ENCODE peak calls at places on chromosomes 2 and 18, in eight cellular contexts. H is neuronal stem cell, J is fibroblast of pulmonary artery, D is pancreas, G is SK-N-MC, K is tibial nerve, F is stomach, T is cardiac fibroblast. V is an unnamed sample.

GRCh38 chr2:100819365-100820345 is at the start of gene NPAS2:
- DNase-seq in T (peak), D (peak), J (peak), F (peak), K (peak), G (no peak), H (no peak), V (peak)

GRCh38 chr2:33011941-33012340 is 65.2 kb downstream of the LTBP1 start:
- DNase-seq in H (no peak), K (no peak), D (no peak), F (no peak), T (no peak), G (no peak), J (peak), V (no peak)

GRCh38 chr2:16773080-16773713 is 107.6 kb upstream of the CYRIA start:
- DNase-seq in G (no peak), K (peak), J (peak), T (peak), H (peak), D (no peak), F (peak), V (peak)

GRCh38 chr18:7116001-7116831 is 1.4 kb downstream of the LAMA1 start:
- DNase-seq in F (no peak), T (peak), J (peak), H (peak), D (no peak), K (no peak), G (no peak), V (no peak)

GRCh38 chr18:906416-907170 is 1.9 kb downstream of the ADCYAP1 start:
- DNase-seq in G (no peak), D (no peak), J (no peak), F (no peak), T (no peak), H (no peak), K (no peak), V (no peak)

GRCh38 chr2:72864500-72864899 is 22.7 kb upstream of the SPR start:
- DNase-seq in K (no peak), H (no peak), J (peak), T (peak), G (no peak), D (no peak), F (no peak), V (no peak)

GRCh38 chr2:74597456-74597855 is 42.9 kb downstream of the DOK1 start:
- DNase-seq in F (no peak), G (no peak), K (no peak), J (no peak), H (no peak), T (no peak), D (no peak), V (no peak)

GRCh38 chr2:33665039-33665438 is 65.9 kb upstream of the FAM98A start:
- DNase-seq in G (no peak), K (no peak), H (no peak), D (no peak), T (no peak), J (no peak), F (no peak), V (no peak)

GRCh38 chr2:45821558-45822271 is 170.2 kb downstream of the PRKCE start:
- DNase-seq in F (peak), H (no peak), G (no peak), K (peak), T (peak), J (peak), D (peak), V (peak)

GRCh38 chr18:47735041-47735440 is 195.4 kb downstream of the SMAD2 start:
- DNase-seq in K (no peak), H (no peak), F (no peak), T (no peak), J (no peak), G (no peak), D (no peak), V (no peak)

GRCh38 chr2:121721926-121722325 is 14.7 kb downstream of the NIFK start:
- DNase-seq in G (peak), D (no peak), J (peak), F (no peak), K (no peak), H (no peak), T (peak), V (no peak)

GRCh38 chr2:60652822-60653315 is 99.4 kb upstream of the BCL11A start:
- DNase-seq in J (no peak), K (no peak), F (no peak), T (no peak), H (no peak), G (no peak), D (no peak), V (no peak)
- H3K4me3 ChIP-seq in J (no peak), K (no peak), F (no peak), T (no peak), H (no peak), G (no peak), D (no peak), V (no peak)

GRCh38 chr2:230719340-230719739 is 6.7 kb downstream of the CAB39 start:
- DNase-seq in T (no peak), D (no peak), F (no peak), K (no peak), H (no peak), J (no peak), G (no peak), V (no peak)

GRCh38 chr2:230717595-230717994 is 5.0 kb downstream of the CAB39 start:
- DNase-seq in J (no peak), D (no peak), T (no peak), G (no peak), H (peak), K (no peak), F (no peak), V (no peak)

GRCh38 chr2:230723363-230723762 is 10.7 kb downstream of the CAB39 start:
- DNase-seq in G (no peak), T (no peak), H (no peak), D (no peak), F (no peak), J (peak), K (no peak), V (no peak)

GRCh38 chr2:230721712-230722111 is 9.1 kb downstream of the CAB39 start:
- DNase-seq in F (no peak), T (peak), G (no peak), J (peak), H (no peak), D (no peak), K (no peak), V (no peak)

DNA sequence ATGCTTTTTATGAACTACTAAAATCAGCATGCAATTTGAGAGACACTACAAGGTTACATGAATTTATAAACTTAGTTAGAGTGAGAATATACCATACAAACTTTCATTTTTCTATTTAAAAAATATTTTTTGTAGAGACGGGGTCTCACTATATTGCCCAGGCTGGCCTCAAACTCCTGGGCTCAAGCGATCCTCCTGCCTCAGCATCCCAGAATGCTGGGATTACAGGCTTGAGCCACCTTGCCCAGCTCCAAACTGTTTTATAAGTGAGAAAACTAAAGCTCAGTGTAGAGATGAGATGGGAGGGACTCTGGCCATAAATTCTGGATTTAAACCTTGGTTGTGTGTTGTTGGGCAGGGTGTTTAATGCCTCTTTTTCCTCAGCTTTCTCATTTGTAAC is 9.6 kb downstream of the CAB39 start:
- DNase-seq in T (no peak), H (no peak), K (no peak), G (no peak), F (no peak), D (no peak), J (no peak), V (no peak)
- H3K4me3 ChIP-seq in T (no peak), H (no peak), K (no peak), G (no peak), F (no peak), D (no peak), J (no peak), V (no peak)

GRCh38 chr2:230016844-230017243 is 51.9 kb downstream of the SLC16A14 start:
- DNase-seq in D (no peak), G (no peak), K (no peak), H (no peak), F (no peak), J (no peak), T (no peak), V (no peak)

GRCh38 chr2:230023313-230023712 is 45.4 kb downstream of the SLC16A14 start:
- DNase-seq in J (no peak), G (no peak), D (no peak), F (no peak), K (no peak), H (no peak), T (no peak), V (no peak)

GRCh38 chr2:230018153-230018552 is 50.6 kb downstream of the SLC16A14 start:
- DNase-seq in J (peak), F (no peak), T (peak), G (no peak), D (no peak), K (no peak), H (no peak), V (no peak)

DNA sequence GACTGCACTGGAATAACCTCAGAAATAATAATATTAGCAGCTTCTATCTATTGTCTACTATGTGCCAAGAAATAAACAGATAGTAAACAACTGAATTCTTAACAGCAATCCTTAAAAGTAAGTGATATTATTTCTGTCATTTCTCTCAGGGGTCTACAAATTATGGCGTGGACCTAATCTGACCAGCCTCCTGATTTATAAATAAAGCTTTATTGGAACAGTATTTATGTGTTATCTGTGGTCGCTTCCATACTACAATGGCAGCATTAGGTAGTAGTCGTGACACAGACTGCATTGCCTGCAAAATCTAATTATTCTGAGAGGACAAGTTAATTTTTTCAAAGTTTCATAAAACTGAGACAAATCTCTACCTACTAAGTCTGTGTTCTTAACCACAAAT is 49.0 kb downstream of the SLC16A14 start:
- DNase-seq in D (no peak), K (no peak), F (no peak), J (no peak), T (no peak), G (no peak), H (no peak), V (no peak)
- H3K4me3 ChIP-seq in D (no peak), K (no peak), F (no peak), J (no peak), T (no peak), G (no peak), H (no peak), V (no peak)

GRCh38 chr2:39779926-39780325 is 868 bp upstream of the THUMPD2 start:
- DNase-seq in F (no peak), K (no peak), D (no peak), G (no peak), T (no peak), J (no peak), H (no peak), V (no peak)
- H3K4me3 ChIP-seq in F (peak), K (peak), D (no peak), G (no peak), T (no peak), J (no peak), H (no peak), V (no peak)

GRCh38 chr2:206064077-206064476 is 21.9 kb downstream of the INO80D start:
- DNase-seq in T (peak), F (no peak), H (no peak), D (no peak), G (no peak), J (no peak), K (no peak), V (no peak)

GRCh38 chr2:206068207-206068606 is 17.8 kb downstream of the INO80D start:
- DNase-seq in T (no peak), F (no peak), K (no peak), J (no peak), G (no peak), D (no peak), H (no peak), V (no peak)

GRCh38 chr2:206071832-206072231 is 14.1 kb downstream of the INO80D start:
- DNase-seq in K (no peak), J (no peak), D (no peak), G (no peak), H (no peak), F (no peak), T (no peak), V (no peak)

GRCh38 chr2:206063635-206064034 is 22.3 kb downstream of the INO80D start:
- DNase-seq in K (no peak), J (no peak), T (no peak), F (no peak), G (no peak), H (no peak), D (no peak), V (no peak)

DNA sequence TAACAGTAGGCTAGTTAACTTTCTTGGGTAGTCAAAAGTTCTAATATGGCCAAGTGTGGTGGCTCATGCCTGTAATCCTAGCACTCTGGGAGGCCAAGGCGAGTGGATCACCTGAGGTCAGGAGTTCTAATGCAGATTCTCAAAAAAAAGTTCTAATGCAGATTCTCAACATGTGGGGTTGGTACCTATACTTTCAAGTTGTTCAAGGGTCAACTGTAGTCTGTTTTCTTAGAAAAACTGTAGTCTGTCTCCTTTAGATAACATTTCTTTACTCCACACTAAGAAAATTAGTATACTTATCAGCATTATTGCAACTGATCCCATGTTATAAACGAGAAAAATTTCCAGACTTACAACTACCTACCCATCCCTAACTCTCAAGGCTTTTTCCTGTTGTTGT is 16.6 kb downstream of the INO80D start:
- DNase-seq in H (no peak), K (no peak), J (no peak), T (no peak), F (no peak), G (no peak), D (no peak), V (no peak)
- H3K4me3 ChIP-seq in H (no peak), K (no peak), J (no peak), T (no peak), F (no peak), G (no peak), D (no peak), V (no peak)

DNA sequence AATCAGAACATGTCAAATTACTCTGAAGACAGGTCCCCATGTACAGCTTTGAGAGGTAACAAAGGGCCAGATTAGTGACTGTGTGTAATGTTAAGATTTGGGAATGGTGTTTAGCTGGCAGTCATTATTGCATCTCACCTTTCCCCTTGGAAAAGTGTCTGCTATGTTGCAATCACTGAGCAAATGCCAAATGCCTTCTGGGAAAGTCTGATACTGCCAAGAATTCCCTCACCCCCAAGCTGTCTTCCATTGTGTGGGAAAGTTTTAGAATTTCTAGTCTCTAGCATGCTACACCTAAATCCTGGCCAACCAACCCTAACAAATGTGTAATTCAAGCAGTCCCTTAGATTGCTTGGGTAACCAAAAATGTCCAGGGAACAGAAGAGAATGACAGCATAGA is 13.6 kb upstream of the PELI1 start:
- DNase-seq in D (peak), J (peak), G (no peak), K (no peak), F (no peak), T (peak), H (no peak), V (no peak)
- H3K4me3 ChIP-seq in D (no peak), J (no peak), G (no peak), K (no peak), F (no peak), T (no peak), H (no peak), V (no peak)

DNA sequence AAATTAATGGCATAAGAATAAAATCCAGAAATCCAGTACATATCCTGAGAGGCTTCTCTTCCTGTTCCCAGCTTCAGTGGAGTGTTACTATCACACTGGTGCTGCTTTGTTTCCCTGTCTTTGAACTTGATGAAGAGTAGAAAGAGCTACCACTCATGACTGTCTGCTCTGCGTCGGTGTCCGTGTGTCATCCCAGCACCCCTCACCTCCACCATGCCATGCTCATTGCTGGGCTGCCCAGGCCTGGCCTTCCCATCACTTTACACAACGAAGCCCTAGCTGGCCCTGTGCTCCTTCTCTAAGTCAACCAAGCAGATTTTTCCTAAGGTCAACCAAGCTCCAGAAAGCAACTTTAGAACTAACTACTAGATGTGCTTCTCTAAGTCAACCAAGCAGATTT is 215.4 kb downstream of the DOK6 start:
- DNase-seq in H (no peak), J (no peak), F (no peak), T (no peak), K (no peak), D (no peak), G (no peak), V (no peak)
- H3K4me3 ChIP-seq in H (no peak), J (no peak), F (no peak), T (no peak), K (no peak), D (no peak), G (no peak), V (no peak)

DNA sequence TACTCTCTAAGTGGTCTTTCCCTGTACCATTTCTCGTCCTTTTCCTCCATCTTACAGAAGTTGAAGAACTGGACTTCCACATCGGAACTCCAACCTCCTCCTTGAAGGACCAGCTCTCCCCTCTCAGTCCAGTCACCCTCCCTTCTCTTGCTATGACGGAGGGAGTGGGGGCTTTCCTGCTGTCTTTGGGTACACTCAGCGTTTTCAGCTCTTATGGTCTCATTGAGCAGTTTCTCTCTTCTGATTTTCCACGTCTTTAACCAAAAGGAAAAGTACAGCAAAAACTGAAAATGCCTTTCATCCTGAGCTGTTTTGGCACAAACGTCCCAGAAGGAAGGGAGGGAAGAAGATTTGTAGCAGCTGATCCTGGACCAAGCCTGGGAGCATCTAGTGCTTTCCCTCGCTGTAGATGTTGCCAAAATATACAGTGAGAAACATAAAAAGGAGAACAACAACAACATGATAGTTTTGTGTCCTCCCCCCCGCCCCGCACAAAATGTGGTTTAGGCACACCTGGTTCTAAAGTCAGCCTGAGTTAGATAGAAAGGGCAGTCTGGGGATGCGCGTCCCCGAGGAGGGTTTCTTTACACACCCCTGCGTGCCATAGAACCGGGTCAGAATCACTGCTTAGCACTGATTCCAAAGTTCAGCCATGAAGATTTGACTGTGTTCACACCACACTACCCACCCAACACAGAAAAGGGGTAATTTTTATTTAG is 53.5 kb downstream of the SLC40A1 start:
- DNase-seq in F (no peak), H (no peak), K (no peak), T (no peak), G (no peak), J (no peak), D (no peak), V (no peak)
- H3K4me3 ChIP-seq in F (no peak), H (no peak), K (peak), T (no peak), G (peak), J (no peak), D (no peak), V (no peak)

V was measured in mucosa of descending colon.